ENCODE peak calls at places on chromosomes 1 and 21, in four cellular contexts. C, P, Q and O are unnamed samples.

GRCh38 chr1:187566371-187566770 is 737.6 kb downstream of the PLA2G4A start:
- DNase-seq in C (no peak), P (no peak), Q (no peak), O (no peak)

GRCh38 chr1:156897078-156897825 is 3.7 kb downstream of the PEAR1 start:
- DNase-seq in C (no peak), P (no peak), Q (peak; percentile 86), O (no peak)

GRCh38 chr1:38274974-38275373 is 228.4 kb upstream of the POU3F1 start:
- DNase-seq in C (no peak), P (no peak), Q (no peak), O (peak; percentile 33)

GRCh38 chr1:160634543-160635491 is 12.0 kb downstream of the SLAMF1 start:
- DNase-seq in C (no peak), P (no peak), Q (no peak), O (no peak)

GRCh38 chr1:93964777-93965200 is 55.6 kb upstream of the GCLM start:
- DNase-seq in C (no peak), P (peak; percentile 11), Q (no peak), O (no peak)

GRCh38 chr1:108877324-108877812 is 583 bp downstream of the GPSM2 start:
- DNase-seq in C (no peak), P (peak; percentile 44), Q (peak; percentile 53), O (peak; percentile 8)

GRCh38 chr1:226629210-226629895 is 80.8 kb downstream of the STUM start:
- DNase-seq in C (no peak), P (no peak), Q (no peak), O (no peak)

GRCh38 chr21:27813750-27814149 is 846.9 kb upstream of the ADAMTS5 start:
- DNase-seq in C (no peak), P (no peak), Q (no peak), O (no peak)

GRCh38 chr1:14602131-14602530 is 3.6 kb downstream of the KAZN start:
- DNase-seq in C (no peak), P (no peak), Q (no peak), O (no peak)

GRCh38 chr1:116759636-116760035 is 5.4 kb downstream of the CD2 start:
- DNase-seq in C (peak; percentile 14), P (no peak), Q (no peak), O (no peak)

GRCh38 chr1:36924282-36924791 is 110.0 kb downstream of the GRIK3 start:
- DNase-seq in C (peak; percentile 94), P (peak; percentile 86), Q (no peak), O (peak; percentile 93)

GRCh38 chr21:33684923-33685560 is 42.7 kb downstream of the ITSN1 start:
- DNase-seq in C (no peak), P (peak; percentile 59), Q (peak; percentile 44), O (no peak)

GRCh38 chr1:10629816-10630571 is 155.2 kb downstream of the PEX14 start:
- DNase-seq in C (no peak), P (no peak), Q (no peak), O (no peak)

GRCh38 chr1:20197329-20197791 is 11.0 kb upstream of the PLA2G2C start:
- DNase-seq in C (no peak), P (no peak), Q (no peak), O (no peak)

GRCh38 chr1:210776722-210777121 is 357.2 kb downstream of the KCNH1 start:
- DNase-seq in C (no peak), P (no peak), Q (no peak), O (no peak)

GRCh38 chr1:234246638-234247116 is 126.6 kb upstream of the COA6 start:
- DNase-seq in C (no peak), P (no peak), Q (no peak), O (no peak)
- H2BK5ac ChIP-seq in C (no peak overlapping the region), P (no peak overlapping the region), Q (no peak overlapping the region), O (no peak overlapping the region)

DNA sequence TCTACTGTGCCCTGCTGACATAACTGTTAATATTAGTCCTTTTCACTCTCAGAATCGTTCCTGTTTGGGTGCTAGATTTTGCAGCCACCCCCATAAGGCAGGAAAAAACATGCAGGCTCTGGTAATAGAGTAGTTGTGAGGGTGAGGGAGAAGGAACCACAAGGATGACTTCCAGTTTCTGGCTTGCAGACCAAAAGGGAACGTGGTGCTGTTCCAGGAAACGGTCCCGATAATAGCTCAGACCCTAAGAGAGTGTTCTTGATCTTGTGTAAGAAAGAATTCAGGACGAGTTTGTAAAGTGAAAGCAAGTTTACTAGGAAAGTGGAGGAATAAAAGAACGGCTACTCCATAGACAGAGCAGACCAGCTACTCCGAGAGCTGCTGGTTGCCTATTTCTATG is 50.7 kb upstream of the RHOU start:
- DNase-seq in C (no peak), P (no peak), Q (no peak), O (no peak)
- H2BK5ac ChIP-seq in C (no peak overlapping the region), P (no peak overlapping the region), Q (no peak overlapping the region), O (no peak overlapping the region)

DNA sequence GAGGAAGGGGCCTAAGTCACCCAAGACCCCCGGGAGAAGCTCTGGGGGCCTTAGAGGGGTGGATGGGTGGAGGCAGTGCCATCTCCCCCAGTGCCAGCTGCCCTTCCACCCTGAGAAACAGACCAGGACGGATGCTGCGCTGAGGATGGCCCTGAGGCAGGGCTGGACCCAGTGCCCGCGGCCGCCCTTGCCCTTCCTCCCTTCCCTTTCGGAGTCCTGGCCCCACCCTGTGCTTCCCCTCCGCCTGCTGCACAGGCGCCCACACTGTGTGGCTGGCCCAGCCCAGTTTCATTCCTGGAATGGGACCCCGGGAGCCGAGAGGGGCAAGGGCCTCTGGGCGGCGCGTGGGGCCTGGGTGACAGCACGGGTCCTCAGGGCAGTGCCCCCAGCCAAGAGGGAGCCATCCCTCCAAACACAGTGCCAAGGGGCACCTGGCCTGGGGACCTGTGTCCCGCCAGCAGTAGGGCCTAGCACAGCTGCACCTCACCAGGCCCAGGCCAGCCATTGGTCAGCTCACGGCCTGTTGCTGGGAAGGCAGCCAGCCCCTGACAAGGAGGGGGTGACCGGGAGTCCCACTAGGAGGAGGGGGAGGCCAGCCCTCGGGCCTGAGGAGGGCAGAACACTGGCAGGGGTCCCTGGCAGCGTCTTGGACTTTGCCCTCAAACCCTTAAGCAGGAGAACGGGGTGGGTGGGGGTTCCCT is 13.4 kb upstream of the SKI start:
- DNase-seq in C (no peak), P (no peak), Q (no peak), O (no peak)
- H2BK5ac ChIP-seq in C (peak overlapping the region; percentile 52), P (no peak overlapping the region), Q (no peak overlapping the region), O (peak overlapping the region; percentile 96)

GRCh38 chr1:175536921-175537320 is 206.5 kb downstream of the TNR start:
- DNase-seq in C (no peak), P (no peak), Q (peak; percentile 65), O (no peak)
- H2BK5ac ChIP-seq in C (no peak overlapping the region), P (no peak overlapping the region), Q (no peak overlapping the region), O (no peak overlapping the region)

GRCh38 chr1:113072141-113072756 is 749 bp upstream of the LRIG2 start:
- DNase-seq in C (no peak), P (peak; percentile 65), Q (no peak), O (no peak)
- H2BK5ac ChIP-seq in C (peak overlapping the region; percentile 35), P (no peak overlapping the region), Q (no peak overlapping the region), O (peak overlapping the region; percentile 97)